ENCODE peak calls at places on chromosomes 12 and 14, in four cellular contexts. One of them, this sample, is unnamed.

GRCh38 chr14:65860956-65861631 is 448.6 kb downstream of the FUT8 start:
- DNase-seq in Right ventricle myocardium superior: no peak
- DNase-seq in memory B cell: no peak
- DNase-seq in stimulated activated CD4-positive, alpha-beta T cell treated with anti-CD3 and anti-CD28 coated beads, Interleukin-15, amount 100 ng/mL, for 24 hours: no peak
- DNase-seq in this sample: no peak

GRCh38 chr12:9364224-9365176 is 156.3 kb upstream of the PZP start:
- DNase-seq in Right ventricle myocardium superior: no peak
- DNase-seq in memory B cell: peak; percentile 46
- DNase-seq in stimulated activated CD4-positive, alpha-beta T cell treated with anti-CD3 and anti-CD28 coated beads, Interleukin-15, amount 100 ng/mL, for 24 hours: peak; percentile 72
- DNase-seq in this sample: peak; percentile 66

GRCh38 chr14:81311128-81311527 is 89.0 kb downstream of the STON2 start:
- DNase-seq in Right ventricle myocardium superior: no peak
- DNase-seq in memory B cell: no peak
- DNase-seq in stimulated activated CD4-positive, alpha-beta T cell treated with anti-CD3 and anti-CD28 coated beads, Interleukin-15, amount 100 ng/mL, for 24 hours: no peak
- DNase-seq in this sample: no peak

GRCh38 chr12:116996058-116996457 is 85.3 kb downstream of the FBXW8 start:
- DNase-seq in Right ventricle myocardium superior: peak; percentile 75
- DNase-seq in memory B cell: no peak
- DNase-seq in stimulated activated CD4-positive, alpha-beta T cell treated with anti-CD3 and anti-CD28 coated beads, Interleukin-15, amount 100 ng/mL, for 24 hours: no peak
- DNase-seq in this sample: no peak

GRCh38 chr14:58922211-58922940 is 266.1 kb upstream of the DAAM1 start:
- DNase-seq in Right ventricle myocardium superior: no peak
- DNase-seq in memory B cell: no peak
- DNase-seq in stimulated activated CD4-positive, alpha-beta T cell treated with anti-CD3 and anti-CD28 coated beads, Interleukin-15, amount 100 ng/mL, for 24 hours: no peak
- DNase-seq in this sample: no peak

GRCh38 chr12:106722854-106723253 is 51.6 kb upstream of the RIC8B start:
- DNase-seq in Right ventricle myocardium superior: no peak
- DNase-seq in memory B cell: no peak
- DNase-seq in stimulated activated CD4-positive, alpha-beta T cell treated with anti-CD3 and anti-CD28 coated beads, Interleukin-15, amount 100 ng/mL, for 24 hours: no peak
- DNase-seq in this sample: no peak

GRCh38 chr12:26800858-26801257 is 32.1 kb downstream of the ITPR2 start:
- DNase-seq in Right ventricle myocardium superior: no peak
- DNase-seq in memory B cell: no peak
- DNase-seq in stimulated activated CD4-positive, alpha-beta T cell treated with anti-CD3 and anti-CD28 coated beads, Interleukin-15, amount 100 ng/mL, for 24 hours: no peak
- DNase-seq in this sample: no peak

GRCh38 chr12:20631711-20632110 is 63.4 kb upstream of the SLCO1C1 start:
- DNase-seq in Right ventricle myocardium superior: no peak
- DNase-seq in memory B cell: no peak
- DNase-seq in stimulated activated CD4-positive, alpha-beta T cell treated with anti-CD3 and anti-CD28 coated beads, Interleukin-15, amount 100 ng/mL, for 24 hours: no peak
- DNase-seq in this sample: no peak

GRCh38 chr12:91566328-91567099 is 383.9 kb upstream of the DCN start:
- DNase-seq in Right ventricle myocardium superior: no peak
- DNase-seq in memory B cell: no peak
- DNase-seq in stimulated activated CD4-positive, alpha-beta T cell treated with anti-CD3 and anti-CD28 coated beads, Interleukin-15, amount 100 ng/mL, for 24 hours: no peak
- DNase-seq in this sample: no peak

GRCh38 chr12:103249614-103250013 is 246.2 kb downstream of the C12orf42 start:
- DNase-seq in Right ventricle myocardium superior: no peak
- DNase-seq in memory B cell: no peak
- DNase-seq in stimulated activated CD4-positive, alpha-beta T cell treated with anti-CD3 and anti-CD28 coated beads, Interleukin-15, amount 100 ng/mL, for 24 hours: no peak
- DNase-seq in this sample: no peak

GRCh38 chr12:53048033-53048779 is 1.7 kb upstream of the TNS2 start:
- DNase-seq in Right ventricle myocardium superior: peak; percentile 87
- DNase-seq in memory B cell: no peak
- DNase-seq in stimulated activated CD4-positive, alpha-beta T cell treated with anti-CD3 and anti-CD28 coated beads, Interleukin-15, amount 100 ng/mL, for 24 hours: no peak
- DNase-seq in this sample: no peak

GRCh38 chr12:26239508-26240328 is 44.3 kb downstream of the SSPN start:
- DNase-seq in Right ventricle myocardium superior: peak; percentile 82
- DNase-seq in memory B cell: no peak
- DNase-seq in stimulated activated CD4-positive, alpha-beta T cell treated with anti-CD3 and anti-CD28 coated beads, Interleukin-15, amount 100 ng/mL, for 24 hours: no peak
- DNase-seq in this sample: no peak

GRCh38 chr12:104011265-104011664 is 38.7 kb downstream of the GLT8D2 start:
- DNase-seq in Right ventricle myocardium superior: no peak
- DNase-seq in memory B cell: no peak
- DNase-seq in stimulated activated CD4-positive, alpha-beta T cell treated with anti-CD3 and anti-CD28 coated beads, Interleukin-15, amount 100 ng/mL, for 24 hours: no peak
- DNase-seq in this sample: no peak

GRCh38 chr12:99810718-99811593 is 163.4 kb downstream of the GARIN6 start:
- DNase-seq in Right ventricle myocardium superior: no peak
- DNase-seq in memory B cell: no peak
- DNase-seq in stimulated activated CD4-positive, alpha-beta T cell treated with anti-CD3 and anti-CD28 coated beads, Interleukin-15, amount 100 ng/mL, for 24 hours: no peak
- DNase-seq in this sample: no peak

GRCh38 chr14:100528962-100529560 is 58.2 kb downstream of the BEGAIN start:
- DNase-seq in Right ventricle myocardium superior: no peak
- DNase-seq in memory B cell: no peak
- DNase-seq in stimulated activated CD4-positive, alpha-beta T cell treated with anti-CD3 and anti-CD28 coated beads, Interleukin-15, amount 100 ng/mL, for 24 hours: no peak
- DNase-seq in this sample: no peak

GRCh38 chr14:21090940-21091663 is 7.4 kb downstream of the ZNF219 start:
- DNase-seq in Right ventricle myocardium superior: no peak
- DNase-seq in memory B cell: no peak
- DNase-seq in stimulated activated CD4-positive, alpha-beta T cell treated with anti-CD3 and anti-CD28 coated beads, Interleukin-15, amount 100 ng/mL, for 24 hours: no peak
- DNase-seq in this sample: no peak

GRCh38 chr12:108568653-108569154 is 6.3 kb downstream of the ISCU start:
- DNase-seq in Right ventricle myocardium superior: no peak
- DNase-seq in memory B cell: peak; percentile 65
- DNase-seq in stimulated activated CD4-positive, alpha-beta T cell treated with anti-CD3 and anti-CD28 coated beads, Interleukin-15, amount 100 ng/mL, for 24 hours: peak; percentile 78
- DNase-seq in this sample: peak; percentile 75

GRCh38 chr12:109464642-109465351 is 12.3 kb downstream of the KCTD10 start:
- DNase-seq in Right ventricle myocardium superior: no peak
- DNase-seq in memory B cell: no peak
- DNase-seq in stimulated activated CD4-positive, alpha-beta T cell treated with anti-CD3 and anti-CD28 coated beads, Interleukin-15, amount 100 ng/mL, for 24 hours: no peak
- DNase-seq in this sample: no peak

GRCh38 chr12:88546851-88547250 is 33.4 kb downstream of the KITLG start:
- DNase-seq in Right ventricle myocardium superior: no peak
- DNase-seq in memory B cell: no peak
- DNase-seq in stimulated activated CD4-positive, alpha-beta T cell treated with anti-CD3 and anti-CD28 coated beads, Interleukin-15, amount 100 ng/mL, for 24 hours: no peak
- DNase-seq in this sample: no peak

GRCh38 chr14:88934231-88934898 is 109.9 kb downstream of the TTC8 start:
- DNase-seq in Right ventricle myocardium superior: no peak
- DNase-seq in memory B cell: no peak
- DNase-seq in stimulated activated CD4-positive, alpha-beta T cell treated with anti-CD3 and anti-CD28 coated beads, Interleukin-15, amount 100 ng/mL, for 24 hours: no peak
- DNase-seq in this sample: no peak

GRCh38 chr14:88346048-88346639 is 23.1 kb upstream of the KCNK10 start:
- DNase-seq in Right ventricle myocardium superior: no peak
- DNase-seq in memory B cell: no peak
- DNase-seq in stimulated activated CD4-positive, alpha-beta T cell treated with anti-CD3 and anti-CD28 coated beads, Interleukin-15, amount 100 ng/mL, for 24 hours: no peak
- DNase-seq in this sample: no peak